ENCODE peak calls at places on chromosome 2, in four cellular contexts. N is HCT116, H is K562, Q is HepG2. F is an unnamed sample.

GRCh38 chr2:99879481-99879880 is 262.9 kb downstream of the AFF3 start:
- DNase-seq in N (no peak), H (no peak), Q (no peak), F (no peak)

GRCh38 chr2:2291500-2292260 is 39.4 kb downstream of the MYT1L start:
- DNase-seq in N (no peak), H (no peak), Q (no peak), F (peak; percentile 85)

GRCh38 chr2:157837851-157838441 is 38.2 kb downstream of the ACVR1 start:
- DNase-seq in N (no peak), H (peak; percentile 34), Q (peak; percentile 66), F (peak; percentile 64)

GRCh38 chr2:208253518-208254117 is 1.3 kb downstream of the IDH1 start:
- DNase-seq in N (no peak), H (no peak), Q (no peak), F (no peak)

GRCh38 chr2:98489971-98490962 is 45.6 kb downstream of the INPP4A start:
- DNase-seq in N (no peak), H (no peak), Q (no peak), F (no peak)

GRCh38 chr2:152335016-152335850 is at the start of gene FMNL2:
- DNase-seq in N (peak; percentile 59), H (peak; percentile 85), Q (peak; percentile 88), F (peak; percentile 95)

GRCh38 chr2:157627594-157628281 is 926 bp downstream of the ACVR1C start:
- DNase-seq in N (no peak), H (no peak), Q (no peak), F (no peak)

GRCh38 chr2:105723431-105723830 is 21.3 kb upstream of the NCK2 start:
- DNase-seq in N (no peak), H (no peak), Q (no peak), F (no peak)

GRCh38 chr2:43276517-43276931 is 50.1 kb upstream of the ZFP36L2 start:
- DNase-seq in N (no peak), H (no peak), Q (no peak), F (peak; percentile 53)

GRCh38 chr2:7900593-7900992 is 781.3 kb upstream of the ID2 start:
- DNase-seq in N (no peak), H (no peak), Q (no peak), F (no peak)

GRCh38 chr2:73050011-73050617 is 21.4 kb downstream of the SFXN5 start:
- DNase-seq in N (no peak), H (no peak), Q (no peak), F (no peak)
- TF ChIP-seq ELF1 in N (no peak), H (no peak), Q (no peak), F (no peak)

GRCh38 chr2:224875153-224875552 is 159.0 kb upstream of the CCDC195 start:
- DNase-seq in N (no peak), H (no peak), Q (no peak), F (no peak)

GRCh38 chr2:224869601-224870000 is 153.4 kb upstream of the CCDC195 start:
- DNase-seq in N (no peak), H (no peak), Q (no peak), F (no peak)

GRCh38 chr2:224865016-224865415 is 148.9 kb upstream of the CCDC195 start:
- DNase-seq in N (no peak), H (no peak), Q (no peak), F (peak; percentile 53)

GRCh38 chr2:224871813-224872212 is 155.6 kb upstream of the CCDC195 start:
- DNase-seq in N (no peak), H (no peak), Q (no peak), F (no peak)

GRCh38 chr2:224870341-224870740 is 154.2 kb upstream of the CCDC195 start:
- DNase-seq in N (no peak), H (no peak), Q (no peak), F (no peak)
- TF ChIP-seq ELF1 in N (no peak), H (no peak), Q (no peak), F (no peak)

GRCh38 chr2:26172866-26173595 is at the start of gene GAREM2:
- DNase-seq in N (no peak), H (no peak), Q (no peak), F (peak; percentile 99)

GRCh38 chr2:26170795-26171194 is 2.1 kb upstream of the GAREM2 start:
- DNase-seq in N (no peak), H (no peak), Q (no peak), F (peak; percentile 26)

GRCh38 chr2:26174691-26175181 is 1.8 kb downstream of the GAREM2 start:
- DNase-seq in N (no peak), H (no peak), Q (no peak), F (peak; percentile 40)

GRCh38 chr2:26173596-26174482 is 951 bp downstream of the GAREM2 start:
- DNase-seq in N (no peak), H (no peak), Q (no peak), F (peak; percentile 84)

GRCh38 chr2:26172189-26172865 is 561 bp upstream of the GAREM2 start:
- DNase-seq in N (no peak), H (peak; percentile 41), Q (no peak), F (no peak)
- TF ChIP-seq ELF1 in N (no peak), H (no peak), Q (no peak), F (no peak)

GRCh38 chr2:60512641-60513040 is 40.8 kb downstream of the BCL11A start:
- DNase-seq in N (no peak), H (no peak), Q (no peak), F (no peak)

GRCh38 chr2:60510713-60511112 is 42.7 kb downstream of the BCL11A start:
- DNase-seq in N (no peak), H (no peak), Q (no peak), F (no peak)

GRCh38 chr2:60513996-60514395 is 39.5 kb downstream of the BCL11A start:
- DNase-seq in N (no peak), H (no peak), Q (no peak), F (no peak)

GRCh38 chr2:60513191-60513590 is 40.3 kb downstream of the BCL11A start:
- DNase-seq in N (no peak), H (no peak), Q (no peak), F (no peak)

GRCh38 chr2:60512063-60512622 is 41.3 kb downstream of the BCL11A start:
- DNase-seq in N (no peak), H (no peak), Q (no peak), F (no peak)
- TF ChIP-seq ELF1 in N (no peak), H (no peak), Q (no peak), F (no peak)

F was measured in SK-N-SH.